ENCODE peak calls at places on chromosomes 12 and 14, in seven cellular contexts. V is HL-60; A is left ventricle myocardium inferior; R is lower lobe of right lung; I is stimulated activated CD4-positive, alpha-beta T cell treated with anti-CD3 and anti-CD28 coated beads, Interleukin-2, amount 100 ng/mL, for 24 hours; Z is GM13977; J is substantia nigra. D is an unnamed sample.

GRCh38 chr14:33938131-33938949 is 12.5 kb downstream of the EGLN3 start:
- DNase-seq in I (no peak), R (no peak), Z (no peak), J (peak), V (no peak), A (peak), D (no peak)

GRCh38 chr12:3686463-3686862 is 66.4 kb downstream of the CRACR2A start:
- DNase-seq in R (no peak), J (no peak), V (no peak), A (no peak), Z (no peak), I (no peak), D (no peak)

GRCh38 chr12:131098178-131098981 is 144.7 kb downstream of the ADGRD1 start:
- DNase-seq in A (no peak), V (no peak), I (no peak), J (no peak), R (peak), Z (no peak), D (no peak)

GRCh38 chr12:53174881-53175491 is 5.5 kb upstream of the ZNF740 start:
- DNase-seq in A (no peak), R (no peak), J (no peak), I (no peak), V (peak), Z (no peak), D (peak)

GRCh38 chr14:95495538-95496025 is 20.9 kb downstream of the SYNE3 start:
- DNase-seq in J (no peak), Z (peak), A (no peak), R (no peak), V (peak), I (peak), D (no peak)

GRCh38 chr12:17691369-17691768 is 398.6 kb downstream of the RERGL start:
- DNase-seq in I (no peak), Z (no peak), J (no peak), A (no peak), V (no peak), R (no peak), D (no peak)

GRCh38 chr12:94077209-94077608 is 71.2 kb upstream of the PLXNC1 start:
- DNase-seq in R (no peak), I (no peak), J (no peak), A (no peak), V (no peak), Z (no peak), D (no peak)

GRCh38 chr12:53288322-53288721 is 7.0 kb upstream of the PFDN5 start:
- DNase-seq in A (no peak), I (no peak), Z (no peak), R (no peak), V (no peak), J (no peak), D (no peak)

GRCh38 chr12:32248594-32249140 is 142.0 kb downstream of the BICD1 start:
- DNase-seq in A (no peak), R (no peak), J (no peak), Z (no peak), I (no peak), V (no peak), D (no peak)

GRCh38 chr14:20707622-20708021 is 19.1 kb downstream of the ANG start:
- DNase-seq in Z (no peak), I (no peak), R (no peak), J (no peak), A (no peak), V (no peak), D (no peak)

GRCh38 chr12:121805171-121805687 is 1.4 kb downstream of the SETD1B start:
- DNase-seq in R (no peak), I (no peak), Z (no peak), V (peak), J (no peak), A (no peak), D (no peak)

GRCh38 chr12:9910716-9911421 is 21.3 kb downstream of the CLEC2A start:
- DNase-seq in I (no peak), A (no peak), V (no peak), J (no peak), R (no peak), Z (no peak), D (peak)

GRCh38 chr12:99131761-99132199 is 486.7 kb downstream of the APAF1 start:
- DNase-seq in Z (peak), V (no peak), A (peak), I (no peak), R (peak), J (no peak), D (no peak)

GRCh38 chr12:31300341-31300740 is 25.6 kb downstream of the SINHCAF start:
- DNase-seq in V (no peak), A (no peak), J (no peak), Z (no peak), R (no peak), I (no peak), D (no peak)

GRCh38 chr12:85310025-85310424 is 30.0 kb downstream of the ALX1 start:
- DNase-seq in Z (no peak), V (no peak), R (no peak), A (no peak), I (no peak), J (no peak), D (no peak)

GRCh38 chr12:108525681-108526080 is 10.6 kb downstream of the FICD start:
- DNase-seq in V (no peak), R (no peak), I (no peak), J (no peak), Z (no peak), A (no peak), D (peak)

GRCh38 chr12:91419809-91420208 is 237.2 kb upstream of the DCN start:
- DNase-seq in I (no peak), Z (no peak), A (no peak), V (no peak), J (no peak), R (no peak), D (no peak)

GRCh38 chr14:24157331-24157730 is 3.7 kb upstream of the IRF9 start:
- DNase-seq in R (no peak), V (no peak), A (no peak), Z (no peak), I (no peak), J (no peak), D (no peak)

GRCh38 chr14:34507459-34507858 is 32.0 kb downstream of the EAPP start:
- DNase-seq in I (no peak), Z (no peak), J (no peak), A (no peak), V (no peak), R (no peak), D (no peak)

D was measured in ACHN.